ENCODE peak calls at places on chromosomes 4 and X, in six cellular contexts. E is PC-3, Z is epithelial cell of prostate, G is brain microvascular endothelial cell, Y is WERI-Rb-1, D is H9. S is an unnamed sample.

GRCh38 chrX:39819921-39820849 is 277.6 kb downstream of the BCOR start:
- DNase-seq in E (no peak), Z (no peak), G (no peak), Y (peak; percentile 71), D (peak; percentile 49), S (no peak)

GRCh38 chr4:119106036-119107000 is 29.3 kb upstream of the MYOZ2 start:
- DNase-seq in E (peak; percentile 77), Z (no peak), G (no peak), Y (no peak), D (no peak), S (no peak)

GRCh38 chr4:19117022-19117421 is 1095.5 kb upstream of the LCORL start:
- DNase-seq in E (no peak), Z (no peak), G (no peak), Y (no peak), D (no peak), S (no peak)

GRCh38 chr4:123109129-123109528 is 186.7 kb upstream of the NUDT6 start:
- DNase-seq in E (no peak), Z (no peak), G (no peak), Y (no peak), D (no peak), S (no peak)

GRCh38 chrX:1462596-1463251 is 10.0 kb upstream of the ASMTL start:
- DNase-seq in E (peak; percentile 52), Z (no peak), G (peak; percentile 66), Y (peak; percentile 1), D (no peak), S (no peak)

GRCh38 chrX:119398974-119399771 is at the start of gene SLC25A43:
- DNase-seq in E (peak; percentile 45), Z (no peak), G (no peak), Y (no peak), D (peak; percentile 37), S (peak; percentile 15)

GRCh38 chr4:13912966-13913365 is 285.4 kb upstream of the BOD1L1 start:
- DNase-seq in E (no peak), Z (no peak), G (no peak), Y (no peak), D (no peak), S (no peak)

GRCh38 chr4:72631296-72631695 is 62.3 kb upstream of the ADAMTS3 start:
- DNase-seq in E (peak; percentile 95), Z (peak; percentile 80), G (peak; percentile 89), Y (no peak), D (no peak), S (no peak)

GRCh38 chr4:41611881-41612871 is 74.2 kb downstream of the LIMCH1 start:
- DNase-seq in E (peak; percentile 92), Z (peak; percentile 61), G (no peak), Y (no peak), D (peak; percentile 36), S (peak; percentile 51)

GRCh38 chr4:53987761-53988171 is 76.6 kb downstream of the CHIC2 start:
- DNase-seq in E (peak; percentile 70), Z (peak; percentile 72), G (peak; percentile 61), Y (no peak), D (no peak), S (no peak)

GRCh38 chr4:98630804-98631454 is 27.5 kb downstream of the TSPAN5 start:
- DNase-seq in E (no peak), Z (no peak), G (no peak), Y (peak; percentile 43), D (no peak), S (no peak)

GRCh38 chrX:148498067-148498466 is 2.4 kb upstream of the AFF2 start:
- DNase-seq in E (no peak), Z (no peak), G (no peak), Y (no peak), D (no peak), S (no peak)

GRCh38 chr4:21304061-21304541 is 603.8 kb downstream of the PACRGL start:
- DNase-seq in E (no peak), Z (no peak), G (no peak), Y (peak; percentile 57), D (peak; percentile 80), S (no peak)

GRCh38 chr4:156999175-156999517 is 27.5 kb upstream of the PDGFC start:
- DNase-seq in E (peak; percentile 98), Z (peak; percentile 53), G (peak; percentile 99), Y (no peak), D (peak; percentile 55), S (no peak)

GRCh38 chr4:26326791-26327190 is 6.0 kb downstream of the RBPJ start:
- DNase-seq in E (peak; percentile 71), Z (no peak), G (peak; percentile 95), Y (no peak), D (no peak), S (no peak)

GRCh38 chr4:103361926-103362325 is 163.8 kb upstream of the CENPE start:
- DNase-seq in E (no peak), Z (no peak), G (no peak), Y (no peak), D (no peak), S (no peak)

GRCh38 chr4:112170451-112170993 is 25.3 kb downstream of the FAM241A start:
- DNase-seq in E (peak; percentile 78), Z (peak; percentile 83), G (peak; percentile 87), Y (no peak), D (no peak), S (no peak)

GRCh38 chrX:149129767-149130166 is 375.3 kb downstream of the IDS start:
- DNase-seq in E (no peak), Z (no peak), G (peak; percentile 24), Y (no peak), D (no peak), S (no peak)

GRCh38 chr4:78075986-78076385 is 18.9 kb downstream of the FRAS1 start:
- DNase-seq in E (no peak), Z (no peak), G (no peak), Y (no peak), D (no peak), S (no peak)

GRCh38 chr4:70613182-70613892 is 15.2 kb upstream of the ENAM start:
- DNase-seq in E (no peak), Z (no peak), G (no peak), Y (peak; percentile 20), D (no peak), S (no peak)

GRCh38 chr4:75939890-75940691 is 722 bp downstream of the NAAA start:
- DNase-seq in E (peak; percentile 51), Z (no peak), G (peak; percentile 29), Y (peak; percentile 79), D (peak; percentile 84), S (peak; percentile 35)

GRCh38 chrX:50430917-50431316 is 39.7 kb downstream of the DGKK start:
- DNase-seq in E (peak; percentile 18), Z (no peak), G (no peak), Y (no peak), D (no peak), S (no peak)

GRCh38 chr4:128560754-128561495 is 248.6 kb upstream of the JADE1 start:
- DNase-seq in E (no peak), Z (no peak), G (no peak), Y (peak; percentile 37), D (no peak), S (no peak)

GRCh38 chrX:65522739-65523372 is 11.7 kb downstream of the LAS1L start:
- DNase-seq in E (peak; percentile 41), Z (no peak), G (peak; percentile 55), Y (no peak), D (no peak), S (no peak)

GRCh38 chrX:152212969-152213368 is 74.6 kb upstream of the MAGEA10 start:
- DNase-seq in E (no peak), Z (no peak), G (no peak), Y (no peak), D (no peak), S (no peak)

GRCh38 chr4:7030856-7031255 is 12.3 kb upstream of the TADA2B start:
- DNase-seq in E (no peak), Z (no peak), G (no peak), Y (no peak), D (no peak), S (no peak)

GRCh38 chr4:15961778-15962510 is 1.0 kb downstream of the FGFBP2 start:
- DNase-seq in E (no peak), Z (no peak), G (no peak), Y (no peak), D (no peak), S (no peak)

GRCh38 chr4:15400911-15401671 is 26.7 kb upstream of the C1QTNF7 start:
- DNase-seq in E (peak; percentile 41), Z (peak; percentile 45), G (peak; percentile 61), Y (no peak), D (no peak), S (no peak)

GRCh38 chrX:153878285-153878779 is 7.6 kb downstream of the L1CAM start:
- DNase-seq in E (no peak), Z (no peak), G (no peak), Y (peak; percentile 63), D (no peak), S (no peak)

GRCh38 chr4:128060130-128060619 is 937 bp upstream of the LARP1B start:
- DNase-seq in E (no peak), Z (no peak), G (no peak), Y (no peak), D (no peak), S (no peak)

DNA sequence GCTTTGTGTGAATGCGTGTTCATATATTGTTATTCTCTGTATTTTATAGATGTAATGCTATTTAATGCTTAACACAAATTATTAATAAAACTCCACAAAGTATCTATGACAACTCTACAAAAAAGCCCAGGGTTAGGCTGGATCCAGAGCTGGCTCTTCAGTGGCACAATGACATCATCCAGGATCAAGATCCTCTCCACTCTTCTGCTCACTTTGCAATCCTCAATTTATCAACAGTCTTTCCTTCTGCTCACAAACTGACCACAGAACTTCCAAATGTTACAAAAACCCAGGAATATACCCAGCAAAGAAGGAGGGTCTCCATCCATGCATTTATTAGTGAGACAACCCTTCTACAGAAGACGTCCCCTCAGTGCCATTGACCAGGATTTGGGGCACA is 132.3 kb downstream of the HNRNPD start:
- DNase-seq in E (no peak), Z (no peak), G (no peak), Y (no peak), D (no peak), S (no peak)
- H3K27ac ChIP-seq in E (no peak overlapping the region), Z (no peak overlapping the region), G (no peak overlapping the region), Y (no peak overlapping the region), D (no peak overlapping the region), S (no peak overlapping the region)

GRCh38 chr4:90730752-90731151 is 603.6 kb downstream of the CCSER1 start:
- DNase-seq in E (no peak), Z (no peak), G (no peak), Y (no peak), D (no peak), S (no peak)
- H3K27ac ChIP-seq in E (no peak overlapping the region), Z (no peak overlapping the region), G (no peak overlapping the region), Y (no peak overlapping the region), D (no peak overlapping the region), S (no peak overlapping the region)

DNA sequence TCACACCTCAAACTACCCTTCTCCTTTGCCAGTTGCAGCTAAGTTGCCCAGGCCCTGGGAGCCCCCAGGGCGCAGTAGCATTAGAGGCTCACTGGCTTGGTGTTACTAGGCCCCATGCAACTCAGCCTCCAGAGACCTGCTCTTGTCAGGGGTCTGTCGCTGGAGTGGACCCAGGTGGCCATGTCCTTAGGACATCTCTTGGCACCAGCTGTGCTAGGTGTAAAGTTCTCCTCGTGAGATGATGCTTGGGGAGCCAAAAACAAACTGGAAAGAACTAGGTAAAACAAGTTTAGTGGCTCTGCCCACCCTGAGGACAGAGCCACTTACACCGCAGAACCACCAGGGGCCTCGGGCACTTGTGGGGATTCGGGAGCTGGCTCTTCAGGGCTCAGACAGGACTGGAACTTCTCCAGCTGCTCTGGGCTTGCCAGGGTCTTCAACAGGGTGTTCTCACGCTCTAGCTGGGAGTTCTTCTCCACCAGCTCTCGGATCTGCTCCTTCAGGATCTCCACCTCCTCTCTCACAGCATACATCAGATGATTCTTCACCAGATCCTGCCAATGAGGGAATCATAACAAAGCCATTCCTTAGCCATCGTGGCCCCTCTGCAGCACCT is 61.3 kb downstream of the TSC22D3 start:
- DNase-seq in E (no peak), Z (no peak), G (no peak), Y (no peak), D (no peak), S (peak; percentile 7)
- H3K27ac ChIP-seq in E (no peak overlapping the region), Z (peak overlapping the region; percentile 78), G (peak overlapping the region; percentile 98), Y (no peak overlapping the region), D (no peak overlapping the region), S (peak overlapping the region; percentile 92)

GRCh38 chr4:176229645-176230044 is 34.3 kb upstream of the SPATA4 start:
- DNase-seq in E (no peak), Z (no peak), G (no peak), Y (no peak), D (no peak), S (no peak)
- H3K27ac ChIP-seq in E (no peak overlapping the region), Z (no peak overlapping the region), G (no peak overlapping the region), Y (no peak overlapping the region), D (no peak overlapping the region), S (no peak overlapping the region)